ENCODE peak calls at places on chromosomes 4 and X, in four cellular contexts. P is WTC11, Q is K562, D is A549. E is an unnamed sample.

GRCh38 chrX:109862386-109862910 is 129.4 kb upstream of the ACSL4 start:
- DNase-seq in P (no peak), Q (no peak), D (no peak), E (no peak)

GRCh38 chrX:24870143-24870542 is 145.6 kb downstream of the ARX start:
- DNase-seq in P (no peak), Q (no peak), D (peak), E (peak)

GRCh38 chr4:153083447-153083921 is 120.8 kb upstream of the TRIM2 start:
- DNase-seq in P (peak), Q (peak), D (peak), E (peak)

GRCh38 chrX:154096140-154097002 is 1.1 kb downstream of the MECP2 start:
- DNase-seq in P (no peak), Q (peak), D (peak), E (peak)

GRCh38 chr4:93830090-93830818 is 1.7 kb downstream of the ATOH1 start:
- DNase-seq in P (no peak), Q (no peak), D (no peak), E (no peak)

GRCh38 chr4:143188325-143189088 is 3.8 kb downstream of the USP38 start:
- DNase-seq in P (no peak), Q (no peak), D (no peak), E (no peak)

GRCh38 chr4:137755033-137755471 is 222.8 kb upstream of the PCDH18 start:
- DNase-seq in P (no peak), Q (no peak), D (peak), E (no peak)

GRCh38 chrX:117325706-117326105 is 790.9 kb downstream of the KLHL13 start:
- DNase-seq in P (no peak), Q (no peak), D (no peak), E (no peak)

GRCh38 chr4:87920478-87920877 is 55.0 kb upstream of the SPP1 start:
- DNase-seq in P (no peak), Q (no peak), D (no peak), E (no peak)

GRCh38 chr4:90112715-90113114 is 14.5 kb upstream of the CCSER1 start:
- DNase-seq in P (no peak), Q (no peak), D (no peak), E (no peak)

GRCh38 chrX:120840826-120841225 is 34.8 kb downstream of the CT47B1 start:
- DNase-seq in P (no peak), Q (no peak), D (peak), E (no peak)

GRCh38 chrX:42140320-42140719 is 217.0 kb upstream of the CASK start:
- DNase-seq in P (no peak), Q (no peak), D (no peak), E (no peak)

GRCh38 chr4:109359040-109359646 is 56.7 kb upstream of the COL25A1 start:
- DNase-seq in P (no peak), Q (no peak), D (no peak), E (no peak)

GRCh38 chr4:80255374-80256095 is 10.9 kb upstream of the FGF5 start:
- DNase-seq in P (no peak), Q (no peak), D (no peak), E (no peak)

GRCh38 chr4:39606747-39607146 is 31.9 kb downstream of the SMIM14 start:
- DNase-seq in P (no peak), Q (no peak), D (no peak), E (no peak)

GRCh38 chr4:23333556-23333945 is 556.3 kb downstream of the PPARGC1A start:
- DNase-seq in P (no peak), Q (no peak), D (no peak), E (no peak)

GRCh38 chrX:153766871-153767673 is 3.0 kb downstream of the PLXNB3 start:
- DNase-seq in P (no peak), Q (no peak), D (no peak), E (no peak)

GRCh38 chrX:45806410-45807121 is 605.9 kb upstream of the DIPK2B start:
- DNase-seq in P (no peak), Q (no peak), D (peak), E (no peak)

GRCh38 chrX:23782863-23783568 is at the start of gene SAT1:
- DNase-seq in P (peak), Q (peak), D (peak), E (peak)

GRCh38 chrX:154378059-154378798 is 866 bp upstream of the EMD start:
- DNase-seq in P (peak), Q (peak), D (no peak), E (no peak)

GRCh38 chrX:72142931-72143709 is 11.4 kb upstream of the RTL5 start:
- DNase-seq in P (no peak), Q (no peak), D (no peak), E (no peak)

GRCh38 chrX:153768311-153769157 is 4.5 kb downstream of the PLXNB3 start:
- DNase-seq in P (no peak), Q (no peak), D (no peak), E (no peak)

GRCh38 chrX:35406386-35406785 is 391.8 kb upstream of the MAGEB16 start:
- DNase-seq in P (no peak), Q (no peak), D (no peak), E (no peak)

GRCh38 chrX:25523574-25523973 is 507.8 kb upstream of the ARX start:
- DNase-seq in P (peak), Q (no peak), D (peak), E (peak)

GRCh38 chr4:99921174-99921573 is 25.2 kb downstream of the DNAJB14 start:
- DNase-seq in P (no peak), Q (no peak), D (no peak), E (no peak)

GRCh38 chrX:48468247-48468671 is 1.8 kb downstream of the SLC38A5 start:
- DNase-seq in P (no peak), Q (peak), D (no peak), E (no peak)

GRCh38 chrX:108511721-108512120 is 72.1 kb downstream of the COL4A5 start:
- DNase-seq in P (no peak), Q (no peak), D (no peak), E (no peak)

GRCh38 chrX:47185241-47185640 is 8.4 kb upstream of the UBA1 start:
- DNase-seq in P (no peak), Q (no peak), D (no peak), E (no peak)

GRCh38 chr4:87011340-87012034 is 76.7 kb downstream of the AFF1 start:
- DNase-seq in P (no peak), Q (peak), D (peak), E (no peak)

GRCh38 chr4:150355858-150356455 is 226.0 kb upstream of the MAB21L2 start:
- DNase-seq in P (no peak), Q (no peak), D (no peak), E (peak)

GRCh38 chr4:158374318-158374717 is 147.4 kb upstream of the RXFP1 start:
- DNase-seq in P (no peak), Q (no peak), D (no peak), E (no peak)

DNA sequence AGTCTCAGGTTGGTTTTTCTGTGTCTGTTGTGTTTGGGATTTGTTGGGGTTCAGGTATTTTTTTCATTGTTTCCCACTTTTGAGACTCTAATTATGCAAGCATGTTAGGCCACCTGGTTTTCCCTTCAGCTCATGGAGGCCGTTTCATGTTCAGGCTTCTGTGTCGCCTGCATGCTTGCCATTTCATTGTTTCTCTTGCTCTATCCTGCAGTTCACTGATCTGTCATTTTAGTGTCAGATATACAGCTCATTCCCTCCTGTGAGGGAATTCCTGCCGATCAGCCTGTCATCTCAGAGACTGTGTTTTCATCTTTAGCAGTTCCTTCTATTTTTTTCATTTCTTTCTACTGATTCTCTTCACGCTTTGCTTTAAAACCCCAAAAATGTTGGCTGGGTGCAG is 49.4 kb upstream of the HGFAC start:
- DNase-seq in P (no peak), Q (no peak), D (no peak), E (no peak)
- TF ChIP-seq NR3C1 in P (no peak), Q (no peak), D (no peak), E (no peak)

GRCh38 chr4:83114576-83114975 is at the start of gene PLAC8:
- DNase-seq in P (no peak), Q (no peak), D (no peak), E (peak)
- TF ChIP-seq NR3C1 in P (no peak), Q (no peak), D (no peak), E (no peak)

DNA sequence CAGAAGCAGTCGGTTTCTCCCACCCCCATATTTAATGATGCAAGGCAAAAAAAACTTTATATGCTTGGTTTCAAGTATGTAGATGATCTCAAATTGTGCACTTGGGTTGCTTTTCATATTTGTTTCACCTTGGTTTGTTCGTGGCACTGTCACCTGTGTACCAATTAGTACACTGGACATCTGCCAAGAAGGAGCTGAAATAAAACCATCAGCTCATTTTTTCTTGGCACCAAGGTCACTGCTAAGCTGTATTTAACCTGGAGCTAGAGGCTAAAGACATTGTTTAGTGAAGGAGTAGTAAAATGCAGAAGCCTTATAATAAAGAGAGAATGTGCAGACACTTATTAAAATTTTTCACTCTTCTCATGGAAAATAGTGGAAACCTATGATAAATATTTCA is 430.8 kb downstream of the ARHGAP24 start:
- DNase-seq in P (no peak), Q (no peak), D (no peak), E (no peak)
- TF ChIP-seq NR3C1 in P (no peak), Q (no peak), D (no peak), E (no peak)

GRCh38 chr4:26130173-26130572 is 190.6 kb upstream of the RBPJ start:
- DNase-seq in P (no peak), Q (no peak), D (no peak), E (no peak)
- TF ChIP-seq NR3C1 in P (no peak), Q (no peak), D (no peak), E (no peak)

DNA sequence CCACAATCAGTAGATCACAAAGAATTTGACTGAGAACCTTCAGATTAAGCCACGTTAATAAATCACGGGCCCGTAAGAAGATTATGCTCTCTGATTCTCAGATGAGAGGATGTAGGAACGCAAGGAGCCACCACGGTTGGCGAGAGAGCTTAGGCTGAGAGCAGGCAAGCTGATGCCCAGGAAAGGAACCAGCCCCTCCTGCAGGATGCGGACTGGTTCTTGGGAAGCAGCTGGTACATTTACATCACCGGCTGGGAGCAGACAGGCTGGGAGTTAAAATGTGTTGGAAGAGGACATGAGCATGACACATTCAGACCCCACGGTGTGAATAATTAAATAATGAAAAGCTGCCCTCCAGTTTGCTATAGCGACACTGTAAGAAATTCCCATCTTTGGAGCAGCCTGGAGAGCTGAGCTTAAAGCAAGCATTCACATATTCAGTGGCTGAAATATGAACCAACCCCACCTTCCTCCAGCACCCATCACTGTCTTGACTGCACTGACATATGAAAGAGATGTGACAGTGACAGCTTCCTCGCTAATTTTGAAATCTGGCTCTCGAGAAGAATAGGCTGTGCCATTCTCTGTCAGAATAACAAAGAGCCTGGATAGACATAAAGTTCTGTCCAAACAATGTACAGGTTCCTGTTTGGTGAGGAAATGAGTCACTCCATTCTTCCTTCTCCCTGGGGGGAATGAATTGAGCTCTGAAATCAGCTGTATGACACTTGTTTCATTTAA is 33.1 kb downstream of the LNX1 start:
- DNase-seq in P (no peak), Q (no peak), D (no peak), E (no peak)
- TF ChIP-seq NR3C1 in P (no peak), Q (no peak), D (no peak), E (no peak)

GRCh38 chr4:114907514-114908099 is 205.8 kb downstream of the NDST4 start:
- DNase-seq in P (no peak), Q (no peak), D (no peak), E (no peak)
- TF ChIP-seq NR3C1 in P (no peak), Q (no peak), D (no peak), E (no peak)

GRCh38 chr4:67881226-67881625 is 2.6 kb downstream of the TMPRSS11D start:
- DNase-seq in P (no peak), Q (no peak), D (no peak), E (no peak)

GRCh38 chr4:67883902-67884301 is at the start of gene TMPRSS11D:
- DNase-seq in P (no peak), Q (no peak), D (no peak), E (no peak)

GRCh38 chr4:67886281-67886680 is 2.5 kb upstream of the TMPRSS11D start:
- DNase-seq in P (no peak), Q (no peak), D (no peak), E (no peak)

GRCh38 chr4:67883463-67883862 is 339 bp downstream of the TMPRSS11D start:
- DNase-seq in P (no peak), Q (no peak), D (no peak), E (no peak)

GRCh38 chr4:67885727-67886126 is 1.9 kb upstream of the TMPRSS11D start:
- DNase-seq in P (no peak), Q (no peak), D (peak), E (no peak)
- TF ChIP-seq NR3C1 in P (no peak), Q (no peak), D (no peak), E (no peak)

DNA sequence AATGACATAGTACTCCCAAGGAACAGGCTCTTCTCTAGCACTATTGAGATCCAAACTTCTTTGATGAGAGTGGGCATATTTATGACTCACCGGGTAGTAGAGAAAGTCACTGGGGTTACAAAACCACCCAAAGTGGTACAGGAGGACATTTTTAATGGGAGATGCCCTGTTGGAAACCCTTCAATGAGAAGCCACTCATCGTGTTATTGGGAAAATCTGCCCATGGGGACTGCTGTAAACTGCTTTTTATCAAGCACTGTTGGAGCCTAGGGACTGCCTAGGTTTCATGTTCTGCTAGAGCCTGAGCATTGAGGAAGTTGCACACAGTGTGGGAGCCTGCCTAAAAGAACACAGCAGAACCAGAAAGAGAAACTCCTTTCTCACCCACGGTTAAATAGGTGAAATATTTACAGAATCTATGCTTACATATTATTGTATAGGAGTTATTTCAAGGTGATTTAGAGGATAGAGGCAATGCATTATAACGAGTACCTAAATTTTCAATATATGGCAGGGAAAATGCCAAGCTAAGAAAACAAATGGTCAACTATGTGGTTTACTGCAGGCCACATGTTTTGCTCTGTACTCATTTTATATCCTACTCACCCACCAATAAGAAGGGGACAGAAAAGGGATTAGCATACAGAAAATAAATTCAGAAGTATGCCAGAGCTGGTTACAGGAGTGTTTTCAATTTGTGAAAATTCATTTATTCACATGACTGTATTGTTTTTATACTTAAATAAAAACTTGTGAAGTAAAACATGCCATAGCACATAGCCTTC is 559.1 kb downstream of the FSTL5 start:
- DNase-seq in P (no peak), Q (no peak), D (no peak), E (no peak)
- TF ChIP-seq NR3C1 in P (no peak), Q (no peak), D (no peak), E (no peak)